ENCODE peak calls at places on chromosomes 2 and 18, in nine cellular contexts. One of them, this sample, is unnamed.

GRCh38 chr2:216071452-216071851 is 10.2 kb downstream of the PECR start:
- DNase-seq in naive thymus-derived CD4-positive, alpha-beta T cell: no peak
- DNase-seq in GM12865: no peak
- DNase-seq in SJCRH30: no peak
- DNase-seq in uterus: no peak
- DNase-seq in effector memory CD4-positive, alpha-beta T cell: no peak
- DNase-seq in AG04450: no peak
- DNase-seq in tibial nerve: no peak
- DNase-seq in left ventricle myocardium inferior: no peak
- DNase-seq in this sample: no peak

GRCh38 chr18:50859793-50860192 is 19.1 kb upstream of the ME2 start:
- DNase-seq in naive thymus-derived CD4-positive, alpha-beta T cell: no peak
- DNase-seq in GM12865: no peak
- DNase-seq in SJCRH30: no peak
- DNase-seq in uterus: no peak
- DNase-seq in effector memory CD4-positive, alpha-beta T cell: no peak
- DNase-seq in AG04450: no peak
- DNase-seq in tibial nerve: no peak
- DNase-seq in left ventricle myocardium inferior: no peak
- DNase-seq in this sample: no peak

GRCh38 chr2:222504191-222504590 is 79.8 kb downstream of the SGPP2 start:
- DNase-seq in naive thymus-derived CD4-positive, alpha-beta T cell: no peak
- DNase-seq in GM12865: no peak
- DNase-seq in SJCRH30: no peak
- DNase-seq in uterus: no peak
- DNase-seq in effector memory CD4-positive, alpha-beta T cell: no peak
- DNase-seq in AG04450: no peak
- DNase-seq in tibial nerve: no peak
- DNase-seq in left ventricle myocardium inferior: no peak
- DNase-seq in this sample: no peak

GRCh38 chr2:31863867-31864266 is 146.9 kb downstream of the MEMO1 start:
- DNase-seq in naive thymus-derived CD4-positive, alpha-beta T cell: no peak
- DNase-seq in GM12865: no peak
- DNase-seq in SJCRH30: no peak
- DNase-seq in uterus: no peak
- DNase-seq in effector memory CD4-positive, alpha-beta T cell: no peak
- DNase-seq in AG04450: no peak
- DNase-seq in tibial nerve: no peak
- DNase-seq in left ventricle myocardium inferior: no peak
- DNase-seq in this sample: no peak

GRCh38 chr2:73036779-73037165 is 34.7 kb downstream of the SFXN5 start:
- DNase-seq in naive thymus-derived CD4-positive, alpha-beta T cell: no peak
- DNase-seq in GM12865: no peak
- DNase-seq in SJCRH30: no peak
- DNase-seq in uterus: no peak
- DNase-seq in effector memory CD4-positive, alpha-beta T cell: no peak
- DNase-seq in AG04450: no peak
- DNase-seq in tibial nerve: no peak
- DNase-seq in left ventricle myocardium inferior: no peak
- DNase-seq in this sample: no peak

GRCh38 chr2:12452211-12452610 is 264.5 kb upstream of the TRIB2 start:
- DNase-seq in naive thymus-derived CD4-positive, alpha-beta T cell: no peak
- DNase-seq in GM12865: peak; percentile 13
- DNase-seq in SJCRH30: peak; percentile 51
- DNase-seq in uterus: no peak
- DNase-seq in effector memory CD4-positive, alpha-beta T cell: no peak
- DNase-seq in AG04450: peak; percentile 82
- DNase-seq in tibial nerve: no peak
- DNase-seq in left ventricle myocardium inferior: no peak
- DNase-seq in this sample: no peak

GRCh38 chr2:45937990-45938389 is 286.5 kb downstream of the PRKCE start:
- DNase-seq in naive thymus-derived CD4-positive, alpha-beta T cell: no peak
- DNase-seq in GM12865: no peak
- DNase-seq in SJCRH30: peak; percentile 47
- DNase-seq in uterus: no peak
- DNase-seq in effector memory CD4-positive, alpha-beta T cell: no peak
- DNase-seq in AG04450: no peak
- DNase-seq in tibial nerve: no peak
- DNase-seq in left ventricle myocardium inferior: no peak
- DNase-seq in this sample: no peak

GRCh38 chr2:127060264-127060945 is 46.5 kb downstream of the BIN1 start:
- DNase-seq in naive thymus-derived CD4-positive, alpha-beta T cell: no peak
- DNase-seq in GM12865: no peak
- DNase-seq in SJCRH30: no peak
- DNase-seq in uterus: no peak
- DNase-seq in effector memory CD4-positive, alpha-beta T cell: no peak
- DNase-seq in AG04450: no peak
- DNase-seq in tibial nerve: no peak
- DNase-seq in left ventricle myocardium inferior: no peak
- DNase-seq in this sample: no peak

GRCh38 chr18:54162431-54162830 is 62.0 kb downstream of the MBD2 start:
- DNase-seq in naive thymus-derived CD4-positive, alpha-beta T cell: no peak
- DNase-seq in GM12865: no peak
- DNase-seq in SJCRH30: no peak
- DNase-seq in uterus: no peak
- DNase-seq in effector memory CD4-positive, alpha-beta T cell: no peak
- DNase-seq in AG04450: no peak
- DNase-seq in tibial nerve: no peak
- DNase-seq in left ventricle myocardium inferior: no peak
- DNase-seq in this sample: no peak

GRCh38 chr2:121664713-121665112 is 15.5 kb upstream of the CLASP1 start:
- DNase-seq in naive thymus-derived CD4-positive, alpha-beta T cell: no peak
- DNase-seq in GM12865: no peak
- DNase-seq in SJCRH30: no peak
- DNase-seq in uterus: no peak
- DNase-seq in effector memory CD4-positive, alpha-beta T cell: no peak
- DNase-seq in AG04450: no peak
- DNase-seq in tibial nerve: no peak
- DNase-seq in left ventricle myocardium inferior: no peak
- DNase-seq in this sample: no peak

GRCh38 chr2:233076749-233077148 is 16.6 kb downstream of the INPP5D start:
- DNase-seq in naive thymus-derived CD4-positive, alpha-beta T cell: no peak
- DNase-seq in GM12865: no peak
- DNase-seq in SJCRH30: no peak
- DNase-seq in uterus: no peak
- DNase-seq in effector memory CD4-positive, alpha-beta T cell: no peak
- DNase-seq in AG04450: no peak
- DNase-seq in tibial nerve: no peak
- DNase-seq in left ventricle myocardium inferior: no peak
- DNase-seq in this sample: no peak

GRCh38 chr2:233072838-233073237 is 12.7 kb downstream of the INPP5D start:
- DNase-seq in naive thymus-derived CD4-positive, alpha-beta T cell: no peak
- DNase-seq in GM12865: no peak
- DNase-seq in SJCRH30: no peak
- DNase-seq in uterus: no peak
- DNase-seq in effector memory CD4-positive, alpha-beta T cell: no peak
- DNase-seq in AG04450: no peak
- DNase-seq in tibial nerve: no peak
- DNase-seq in left ventricle myocardium inferior: no peak
- DNase-seq in this sample: no peak

GRCh38 chr2:233075141-233075965 is 15.2 kb downstream of the INPP5D start:
- DNase-seq in naive thymus-derived CD4-positive, alpha-beta T cell: no peak
- DNase-seq in GM12865: no peak
- DNase-seq in SJCRH30: no peak
- DNase-seq in uterus: no peak
- DNase-seq in effector memory CD4-positive, alpha-beta T cell: no peak
- DNase-seq in AG04450: no peak
- DNase-seq in tibial nerve: no peak
- DNase-seq in left ventricle myocardium inferior: no peak
- DNase-seq in this sample: no peak

GRCh38 chr2:233074106-233074505 is 14.0 kb downstream of the INPP5D start:
- DNase-seq in naive thymus-derived CD4-positive, alpha-beta T cell: no peak
- DNase-seq in GM12865: no peak
- DNase-seq in SJCRH30: no peak
- DNase-seq in uterus: no peak
- DNase-seq in effector memory CD4-positive, alpha-beta T cell: no peak
- DNase-seq in AG04450: no peak
- DNase-seq in tibial nerve: no peak
- DNase-seq in left ventricle myocardium inferior: no peak
- DNase-seq in this sample: no peak

GRCh38 chr2:233075966-233076339 is 15.8 kb downstream of the INPP5D start:
- DNase-seq in naive thymus-derived CD4-positive, alpha-beta T cell: peak; percentile 65
- DNase-seq in GM12865: peak; percentile 88
- DNase-seq in SJCRH30: no peak
- DNase-seq in uterus: no peak
- DNase-seq in effector memory CD4-positive, alpha-beta T cell: no peak
- DNase-seq in AG04450: no peak
- DNase-seq in tibial nerve: no peak
- DNase-seq in left ventricle myocardium inferior: no peak
- DNase-seq in this sample: no peak
- H3K4me3 ChIP-seq in naive thymus-derived CD4-positive, alpha-beta T cell: peak overlapping the region; percentile 49
- H3K4me3 ChIP-seq in GM12865: peak overlapping the region; percentile 28
- H3K4me3 ChIP-seq in SJCRH30: no peak overlapping the region
- H3K4me3 ChIP-seq in uterus: no peak overlapping the region
- H3K4me3 ChIP-seq in effector memory CD4-positive, alpha-beta T cell: peak overlapping the region; percentile 22
- H3K4me3 ChIP-seq in AG04450: no peak overlapping the region
- H3K4me3 ChIP-seq in tibial nerve: no peak overlapping the region
- H3K4me3 ChIP-seq in left ventricle myocardium inferior: no peak overlapping the region
- H3K4me3 ChIP-seq in this sample: no peak overlapping the region

DNA sequence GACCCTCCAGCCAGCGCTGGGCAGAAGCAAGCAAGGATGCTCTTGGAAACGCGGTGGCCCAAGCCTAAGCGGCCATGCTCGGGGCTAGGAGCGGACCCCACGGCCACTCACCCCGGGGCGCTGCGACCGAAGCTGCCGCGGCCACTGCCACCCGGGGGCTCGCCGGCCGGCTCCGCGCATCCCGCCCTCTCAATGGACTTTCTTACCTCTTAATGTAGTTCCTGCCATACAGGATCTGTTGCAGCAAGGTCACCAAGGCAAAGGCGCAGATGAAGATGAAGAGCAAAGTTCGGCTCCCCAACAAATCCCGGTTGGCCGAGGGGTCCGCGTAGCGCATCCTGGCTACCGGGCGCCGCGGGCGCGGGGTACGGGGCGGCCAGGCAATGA is 688 bp downstream of the ST8SIA5 start:
- DNase-seq in naive thymus-derived CD4-positive, alpha-beta T cell: no peak
- DNase-seq in GM12865: no peak
- DNase-seq in SJCRH30: peak; percentile 3
- DNase-seq in uterus: no peak
- DNase-seq in effector memory CD4-positive, alpha-beta T cell: no peak
- DNase-seq in AG04450: no peak
- DNase-seq in tibial nerve: no peak
- DNase-seq in left ventricle myocardium inferior: no peak
- DNase-seq in this sample: no peak
- H3K4me3 ChIP-seq in naive thymus-derived CD4-positive, alpha-beta T cell: no peak overlapping the region
- H3K4me3 ChIP-seq in GM12865: no peak overlapping the region
- H3K4me3 ChIP-seq in SJCRH30: peak overlapping the region; percentile 73
- H3K4me3 ChIP-seq in uterus: no peak overlapping the region
- H3K4me3 ChIP-seq in effector memory CD4-positive, alpha-beta T cell: no peak overlapping the region
- H3K4me3 ChIP-seq in AG04450: no peak overlapping the region
- H3K4me3 ChIP-seq in tibial nerve: no peak overlapping the region
- H3K4me3 ChIP-seq in left ventricle myocardium inferior: peak overlapping the region; percentile 68
- H3K4me3 ChIP-seq in this sample: peak overlapping the region; percentile 50

DNA sequence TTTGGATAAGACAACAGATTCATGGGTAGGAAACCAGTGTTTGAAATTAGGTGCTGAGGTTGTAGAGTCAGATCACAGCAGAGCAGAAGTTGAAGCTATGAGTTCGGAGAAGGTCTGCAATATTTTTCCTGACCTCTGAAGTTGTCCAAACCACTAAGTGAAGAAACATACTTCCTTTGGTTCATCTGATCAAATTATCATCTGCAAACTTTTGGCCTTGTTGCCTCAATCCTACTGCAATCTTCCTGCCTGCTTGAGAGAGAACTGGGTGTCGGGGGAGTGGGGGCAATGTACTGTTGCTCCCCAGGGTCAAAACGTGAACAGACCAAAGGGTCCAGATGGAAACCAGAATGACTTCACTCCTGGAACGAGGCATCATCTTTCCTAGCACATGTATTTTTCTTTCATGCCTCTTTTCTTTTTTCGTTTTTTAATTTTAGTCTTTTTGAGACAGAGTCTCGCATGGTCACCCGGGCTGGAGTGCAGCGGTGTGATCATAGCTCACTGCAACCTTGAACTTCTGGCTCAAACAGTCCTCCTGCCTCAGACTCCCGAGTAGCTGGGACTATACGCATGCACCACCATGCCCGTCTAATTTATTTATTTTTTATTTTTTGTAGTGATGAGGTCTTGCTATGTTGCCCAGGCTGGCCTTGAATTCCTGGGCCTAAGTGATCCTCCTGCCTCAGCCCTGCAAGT is 42.7 kb downstream of the RAB31 start:
- DNase-seq in naive thymus-derived CD4-positive, alpha-beta T cell: no peak
- DNase-seq in GM12865: no peak
- DNase-seq in SJCRH30: no peak
- DNase-seq in uterus: no peak
- DNase-seq in effector memory CD4-positive, alpha-beta T cell: no peak
- DNase-seq in AG04450: no peak
- DNase-seq in tibial nerve: no peak
- DNase-seq in left ventricle myocardium inferior: no peak
- DNase-seq in this sample: no peak
- H3K4me3 ChIP-seq in naive thymus-derived CD4-positive, alpha-beta T cell: no peak overlapping the region
- H3K4me3 ChIP-seq in GM12865: no peak overlapping the region
- H3K4me3 ChIP-seq in SJCRH30: no peak overlapping the region
- H3K4me3 ChIP-seq in uterus: no peak overlapping the region
- H3K4me3 ChIP-seq in effector memory CD4-positive, alpha-beta T cell: no peak overlapping the region
- H3K4me3 ChIP-seq in AG04450: no peak overlapping the region
- H3K4me3 ChIP-seq in tibial nerve: no peak overlapping the region
- H3K4me3 ChIP-seq in left ventricle myocardium inferior: no peak overlapping the region
- H3K4me3 ChIP-seq in this sample: no peak overlapping the region

GRCh38 chr2:238158018-238158806 is 558 bp upstream of the ERFE start:
- DNase-seq in naive thymus-derived CD4-positive, alpha-beta T cell: no peak
- DNase-seq in GM12865: no peak
- DNase-seq in SJCRH30: no peak
- DNase-seq in uterus: no peak
- DNase-seq in effector memory CD4-positive, alpha-beta T cell: no peak
- DNase-seq in AG04450: no peak
- DNase-seq in tibial nerve: no peak
- DNase-seq in left ventricle myocardium inferior: peak; percentile 6
- DNase-seq in this sample: no peak
- H3K4me3 ChIP-seq in naive thymus-derived CD4-positive, alpha-beta T cell: no peak overlapping the region
- H3K4me3 ChIP-seq in GM12865: no peak overlapping the region
- H3K4me3 ChIP-seq in SJCRH30: no peak overlapping the region
- H3K4me3 ChIP-seq in uterus: no peak overlapping the region
- H3K4me3 ChIP-seq in effector memory CD4-positive, alpha-beta T cell: no peak overlapping the region
- H3K4me3 ChIP-seq in AG04450: peak overlapping the region; percentile 36
- H3K4me3 ChIP-seq in tibial nerve: no peak overlapping the region
- H3K4me3 ChIP-seq in left ventricle myocardium inferior: peak overlapping the region; percentile 52
- H3K4me3 ChIP-seq in this sample: peak overlapping the region; percentile 52

DNA sequence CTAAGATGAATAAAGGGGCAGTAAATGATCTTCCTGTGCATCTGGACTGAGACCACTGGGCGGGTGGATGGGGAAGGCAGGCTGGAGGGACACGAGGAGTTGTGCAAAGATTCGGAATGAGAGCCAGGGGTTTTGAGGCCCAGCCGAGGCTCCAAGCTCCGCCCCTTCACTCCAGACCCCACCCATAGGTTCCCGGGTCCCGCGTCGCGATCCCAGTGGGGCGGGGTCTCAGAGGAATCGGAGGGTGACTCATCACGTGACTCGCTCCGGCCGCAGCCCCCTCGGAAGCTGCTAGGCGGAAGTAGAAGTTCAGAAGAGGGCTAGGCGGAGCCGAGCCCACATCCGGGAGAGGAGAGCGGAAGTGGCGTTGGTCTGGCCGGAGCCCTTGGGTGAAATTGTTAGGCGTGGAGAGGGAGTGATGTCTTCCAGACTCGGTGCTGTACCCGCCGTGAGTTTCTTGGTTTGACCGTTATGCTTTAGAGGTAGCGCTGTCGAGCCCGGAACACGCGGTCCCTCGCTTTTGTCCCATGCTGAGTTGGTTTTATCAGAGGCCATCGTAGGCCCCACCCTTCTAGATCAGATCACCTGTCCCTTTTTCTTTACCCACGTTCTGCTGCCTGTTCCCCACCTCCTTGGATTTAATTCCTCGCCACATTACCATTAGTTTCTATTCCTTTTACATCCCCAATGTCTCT is at the start of gene ZNF512:
- DNase-seq in naive thymus-derived CD4-positive, alpha-beta T cell: peak; percentile 71
- DNase-seq in GM12865: peak; percentile 96
- DNase-seq in SJCRH30: peak; percentile 100
- DNase-seq in uterus: peak; percentile 94
- DNase-seq in effector memory CD4-positive, alpha-beta T cell: peak; percentile 72
- DNase-seq in AG04450: peak; percentile 79
- DNase-seq in tibial nerve: peak; percentile 51
- DNase-seq in left ventricle myocardium inferior: peak; percentile 86
- DNase-seq in this sample: peak; percentile 96
- H3K4me3 ChIP-seq in naive thymus-derived CD4-positive, alpha-beta T cell: peak within 1 kb of the TSS; percentile 75
- H3K4me3 ChIP-seq in GM12865: peak within 1 kb of the TSS; percentile 84
- H3K4me3 ChIP-seq in SJCRH30: peak within 1 kb of the TSS; percentile 70
- H3K4me3 ChIP-seq in uterus: peak within 1 kb of the TSS; percentile 52
- H3K4me3 ChIP-seq in effector memory CD4-positive, alpha-beta T cell: peak within 1 kb of the TSS; percentile 55
- H3K4me3 ChIP-seq in AG04450: peak within 1 kb of the TSS; percentile 85
- H3K4me3 ChIP-seq in tibial nerve: peak within 1 kb of the TSS; percentile 63
- H3K4me3 ChIP-seq in left ventricle myocardium inferior: peak within 1 kb of the TSS; percentile 77
- H3K4me3 ChIP-seq in this sample: peak within 1 kb of the TSS; percentile 72

This sample was measured in ascending aorta.